ENCODE peak calls at places on chromosome 7, in five cellular contexts. T, U, F, N and X are unnamed samples.

GRCh38 chr7:28957822-28958234 is 302 bp downstream of the TRIL start:
- DNase-seq in F (no peak), U (no peak), N (no peak), T (no peak), X (peak; percentile 29)

GRCh38 chr7:17532861-17533404 is 234.5 kb downstream of the AHR start:
- DNase-seq in F (peak; percentile 73), T (no peak), N (no peak), U (peak; percentile 92), X (no peak)

GRCh38 chr7:30255096-30255769 is 29.2 kb upstream of the ZNRF2 start:
- DNase-seq in F (no peak), T (no peak), N (no peak), U (no peak), X (no peak)

GRCh38 chr7:41570766-41571165 is 132.1 kb downstream of the INHBA start:
- DNase-seq in F (no peak), U (no peak), N (no peak), T (no peak), X (no peak)

GRCh38 chr7:152922318-152923081 is 162.9 kb downstream of the ACTR3B start:
- DNase-seq in T (no peak), F (no peak), N (no peak), U (no peak), X (no peak)

GRCh38 chr7:88465586-88465985 is 158.9 kb upstream of the STEAP4 start:
- DNase-seq in U (no peak), N (no peak), T (no peak), F (no peak), X (no peak)

GRCh38 chr7:73828107-73828803 is 2.5 kb upstream of the CLDN4 start:
- DNase-seq in N (no peak), F (no peak), T (peak; percentile 91), U (peak; percentile 63), X (no peak)

GRCh38 chr7:31811650-31812461 is 124.8 kb downstream of the PPP1R17 start:
- DNase-seq in U (peak; percentile 14), F (no peak), N (no peak), T (no peak), X (no peak)

GRCh38 chr7:101542527-101543241 is 86.4 kb downstream of the MYL10 start:
- DNase-seq in N (no peak), U (peak; percentile 27), F (peak; percentile 77), T (no peak), X (peak; percentile 68)

GRCh38 chr7:141674201-141674671 is 27.7 kb downstream of the DENND11 start:
- DNase-seq in F (no peak), U (peak; percentile 22), N (no peak), T (no peak), X (no peak)

GRCh38 chr7:117459735-117460134 is 20.1 kb upstream of the CFTR start:
- DNase-seq in F (no peak), T (no peak), N (no peak), U (no peak), X (no peak)

GRCh38 chr7:37216923-37217322 is 231.7 kb downstream of the ELMO1 start:
- DNase-seq in T (no peak), N (no peak), U (peak; percentile 12), F (no peak), X (no peak)

GRCh38 chr7:66697451-66698438 is 42.8 kb upstream of the RABGEF1 start:
- DNase-seq in F (no peak), N (no peak), T (no peak), U (peak; percentile 61), X (peak; percentile 32)

GRCh38 chr7:128894101-128894440 is 16.4 kb downstream of the KCP start:
- DNase-seq in N (no peak), F (no peak), T (no peak), U (no peak), X (no peak)

GRCh38 chr7:140041626-140042385 is 20.9 kb downstream of the PARP12 start:
- DNase-seq in T (no peak), N (no peak), U (peak; percentile 60), F (no peak), X (no peak)

GRCh38 chr7:96199421-96199820 is 122.5 kb downstream of the SLC25A13 start:
- DNase-seq in U (peak; percentile 35), F (no peak), N (no peak), T (no peak), X (no peak)

GRCh38 chr7:1343551-1343950 is 110.9 kb downstream of the UNCX start:
- DNase-seq in U (no peak), N (no peak), F (no peak), T (no peak), X (no peak)

GRCh38 chr7:66283003-66283920 is 78.1 kb downstream of the TPST1 start:
- DNase-seq in U (peak; percentile 91), T (no peak), N (no peak), F (no peak), X (no peak)

GRCh38 chr7:2104107-2104710 is 128.5 kb downstream of the MAD1L1 start:
- DNase-seq in N (peak; percentile 78), T (no peak), F (no peak), U (peak; percentile 90), X (peak; percentile 96)

GRCh38 chr7:91228927-91229326 is 35.3 kb upstream of the FZD1 start:
- DNase-seq in T (no peak), U (no peak), F (no peak), N (no peak), X (no peak)

GRCh38 chr7:11153694-11154093 is 180.0 kb downstream of the PHF14 start:
- DNase-seq in U (no peak), T (no peak), N (no peak), F (no peak), X (no peak)

GRCh38 chr7:131600578-131600977 is 44.1 kb upstream of the PODXL start:
- DNase-seq in N (no peak), T (no peak), F (no peak), U (peak; percentile 37), X (no peak)

GRCh38 chr7:54859545-54859944 is 100.5 kb upstream of the SEC61G start:
- DNase-seq in T (no peak), N (no peak), F (no peak), U (no peak), X (no peak)

GRCh38 chr7:34354906-34355305 is 303.1 kb upstream of the NPSR1 start:
- DNase-seq in N (no peak), T (no peak), F (no peak), U (peak; percentile 29), X (no peak)

GRCh38 chr7:153396475-153396874 is 636.9 kb downstream of the ACTR3B start:
- DNase-seq in T (no peak), F (no peak), U (no peak), N (no peak), X (no peak)

GRCh38 chr7:128122577-128123290 is 91.5 kb upstream of the LRRC4 start:
- DNase-seq in T (no peak), U (peak; percentile 31), F (no peak), N (no peak), X (no peak)

GRCh38 chr7:131219277-131220041 is 108.2 kb upstream of the MKLN1 start:
- DNase-seq in T (no peak), U (no peak), F (no peak), N (no peak), X (no peak)

GRCh38 chr7:26686448-26686981 is 177.9 kb downstream of the SKAP2 start:
- DNase-seq in T (no peak), U (peak; percentile 40), F (peak; percentile 11), N (no peak), X (no peak)

GRCh38 chr7:140659727-140660396 is 12.9 kb upstream of the ADCK2 start:
- DNase-seq in F (no peak), T (no peak), N (no peak), U (no peak), X (peak; percentile 17)